ENCODE peak calls at places on chromosomes 1 and 21, in eight cellular contexts. Q is PC-3, H is psoas muscle, L is pancreas, D is transverse colon, K is small intestine, I is bronchial epithelial cell, M is left ventricle myocardium inferior. X is an unnamed sample.
A peak's percentile ranks its signal among the peaks of the same experiment; 100 is the strongest.

GRCh38 chr1:41920658-41921057 is 1.9 kb upstream of the HIVEP3 start:
- DNase-seq in K (no peak), D (no peak), M (no peak), I (peak; percentile 86), L (no peak), H (no peak), Q (peak; percentile 88), X (no peak)

GRCh38 chr1:32180186-32181060 is 948 bp downstream of the TXLNA start:
- DNase-seq in K (peak; percentile 37), Q (peak; percentile 33), D (peak; percentile 62), I (peak; percentile 23), H (peak; percentile 81), L (peak; percentile 83), M (peak; percentile 53), X (peak; percentile 69)

GRCh38 chr1:31587720-31588423 is 11.6 kb downstream of the TINAGL1 start:
- DNase-seq in L (peak; percentile 87), H (peak; percentile 80), Q (peak; percentile 76), I (peak; percentile 52), D (peak; percentile 84), K (peak; percentile 83), M (peak; percentile 74), X (peak; percentile 53)

GRCh38 chr1:167052389-167052788 is 37.8 kb downstream of the GPA33 start:
- DNase-seq in K (no peak), M (no peak), D (no peak), H (no peak), I (peak; percentile 13), Q (peak; percentile 45), L (no peak), X (peak; percentile 17)

GRCh38 chr1:150152182-150152536 is 2.4 kb downstream of the PLEKHO1 start:
- DNase-seq in L (no peak), I (no peak), H (no peak), K (no peak), Q (no peak), M (no peak), D (no peak), X (no peak)

GRCh38 chr1:30345525-30346145 is 377.8 kb downstream of the MATN1 start:
- DNase-seq in D (no peak), Q (no peak), M (no peak), L (no peak), H (no peak), K (no peak), I (no peak), X (peak; percentile 91)

GRCh38 chr1:202014915-202015676 is 4.7 kb downstream of the ELF3 start:
- DNase-seq in D (peak; percentile 54), H (no peak), M (no peak), I (peak; percentile 80), K (peak; percentile 51), Q (peak; percentile 55), L (no peak), X (no peak)

GRCh38 chr1:218986816-218987215 is 186.9 kb upstream of the LYPLAL1 start:
- DNase-seq in K (no peak), Q (no peak), M (no peak), I (no peak), H (no peak), D (no peak), L (no peak), X (no peak)

GRCh38 chr21:32653326-32653901 is 41.2 kb upstream of the CFAP298 start:
- DNase-seq in K (peak; percentile 68), D (no peak), H (no peak), I (peak; percentile 31), L (no peak), Q (peak; percentile 51), M (no peak), X (peak; percentile 43)

GRCh38 chr1:70504176-70504820 is 93.2 kb downstream of the CTH start:
- DNase-seq in H (no peak), Q (peak; percentile 39), K (peak; percentile 49), I (no peak), D (peak; percentile 46), L (no peak), M (no peak), X (no peak)

GRCh38 chr1:74467786-74468377 is 44.5 kb downstream of the LRRC53 start:
- DNase-seq in Q (peak; percentile 44), H (no peak), D (no peak), M (no peak), K (no peak), I (peak; percentile 36), L (no peak), X (no peak)

GRCh38 chr1:202029171-202029665 is 18.8 kb downstream of the ELF3 start:
- DNase-seq in L (peak; percentile 6), Q (peak; percentile 88), K (no peak), H (no peak), M (no peak), D (no peak), I (peak; percentile 96), X (no peak)

GRCh38 chr1:35539073-35539823 is 18.0 kb downstream of the KIAA0319L start:
- DNase-seq in Q (no peak), K (peak; percentile 27), H (no peak), I (peak; percentile 32), M (no peak), D (no peak), L (no peak), X (no peak)

GRCh38 chr1:229980009-229980408 is 87.0 kb upstream of the GALNT2 start:
- DNase-seq in I (peak; percentile 87), D (no peak), Q (peak; percentile 85), M (no peak), H (no peak), L (no peak), K (no peak), X (no peak)

GRCh38 chr1:194698908-194699318 is 1512.5 kb upstream of the B3GALT2 start:
- DNase-seq in I (no peak), K (no peak), L (no peak), H (no peak), Q (no peak), D (no peak), M (no peak), X (no peak)

GRCh38 chr1:20698195-20698910 is 19.5 kb downstream of the KIF17 start:
- DNase-seq in M (no peak), I (peak; percentile 32), K (no peak), L (no peak), H (no peak), D (no peak), Q (peak; percentile 80), X (no peak)

GRCh38 chr1:155969377-155969791 is 9.0 kb downstream of the ARHGEF2 start:
- DNase-seq in H (peak; percentile 80), K (no peak), M (no peak), L (no peak), I (no peak), Q (no peak), D (no peak), X (no peak)
- H3K36me3 ChIP-seq in H (peaks cover 1% of the 10 kb centered on the region), K (peaks cover 15% of the 10 kb centered on the region), M (peaks cover 44% of the 10 kb centered on the region), L (no peaks in the 10 kb centered on the region), I (peaks cover 49% of the 10 kb centered on the region), Q (peaks cover 41% of the 10 kb centered on the region), D (no peaks in the 10 kb centered on the region), X (peaks cover 49% of the 10 kb centered on the region)

DNA sequence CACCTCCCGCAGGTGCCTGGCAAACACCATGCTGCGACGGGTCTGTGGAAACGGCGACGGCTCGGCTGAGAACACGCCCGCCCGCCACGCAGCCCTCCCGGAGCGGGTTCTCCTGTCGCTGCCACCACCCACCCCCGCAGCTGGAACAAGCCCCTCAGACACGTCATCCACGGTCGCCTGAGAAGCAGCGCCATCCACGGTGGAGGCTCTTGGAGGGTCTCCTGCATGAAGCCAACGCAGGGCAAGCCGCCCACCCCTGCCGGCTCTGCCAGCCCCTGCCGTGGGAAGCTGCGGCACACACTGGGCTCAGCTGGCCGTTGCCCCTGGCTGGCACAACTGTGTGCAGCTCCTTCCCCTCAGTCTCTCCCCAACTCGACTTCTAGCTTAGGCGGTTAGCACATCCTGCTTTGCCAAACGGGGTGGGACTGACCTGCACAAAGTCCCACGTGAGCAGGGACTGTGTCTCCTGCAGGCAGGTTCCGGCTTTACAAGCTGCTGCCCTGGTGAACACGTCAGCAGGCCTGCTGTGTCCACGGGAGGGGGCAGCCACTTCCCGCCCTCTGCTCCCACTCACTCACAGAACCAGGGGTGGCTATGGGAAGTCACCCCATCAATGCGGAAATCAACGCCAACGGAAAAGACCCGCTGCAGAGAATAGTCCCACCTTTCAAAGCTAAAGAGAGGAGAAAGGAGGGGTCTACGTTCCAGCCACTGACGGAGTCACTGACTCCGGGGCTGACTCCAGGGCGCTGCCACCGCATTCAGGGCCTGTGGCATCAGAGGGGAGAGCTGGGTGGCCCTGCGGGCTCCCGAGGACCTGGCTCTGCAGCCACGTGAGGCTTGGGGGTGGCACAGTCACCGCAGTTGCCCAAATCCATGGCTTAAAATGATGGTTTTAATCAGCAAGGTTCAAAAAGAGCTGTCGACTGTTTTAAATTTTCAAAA is 10.3 kb downstream of the POFUT2 start:
- DNase-seq in Q (no peak), M (no peak), H (peak; percentile 41), L (peak; percentile 74), K (no peak), I (no peak), D (peak; percentile 4), X (no peak)
- H3K36me3 ChIP-seq in Q (peaks cover 59% of the 10 kb centered on the region), M (peaks cover 97% of the 10 kb centered on the region), H (no peaks in the 10 kb centered on the region), L (no peaks in the 10 kb centered on the region), K (peaks cover 19% of the 10 kb centered on the region), I (peaks cover 15% of the 10 kb centered on the region), D (no peaks in the 10 kb centered on the region), X (peaks cover 53% of the 10 kb centered on the region)

DNA sequence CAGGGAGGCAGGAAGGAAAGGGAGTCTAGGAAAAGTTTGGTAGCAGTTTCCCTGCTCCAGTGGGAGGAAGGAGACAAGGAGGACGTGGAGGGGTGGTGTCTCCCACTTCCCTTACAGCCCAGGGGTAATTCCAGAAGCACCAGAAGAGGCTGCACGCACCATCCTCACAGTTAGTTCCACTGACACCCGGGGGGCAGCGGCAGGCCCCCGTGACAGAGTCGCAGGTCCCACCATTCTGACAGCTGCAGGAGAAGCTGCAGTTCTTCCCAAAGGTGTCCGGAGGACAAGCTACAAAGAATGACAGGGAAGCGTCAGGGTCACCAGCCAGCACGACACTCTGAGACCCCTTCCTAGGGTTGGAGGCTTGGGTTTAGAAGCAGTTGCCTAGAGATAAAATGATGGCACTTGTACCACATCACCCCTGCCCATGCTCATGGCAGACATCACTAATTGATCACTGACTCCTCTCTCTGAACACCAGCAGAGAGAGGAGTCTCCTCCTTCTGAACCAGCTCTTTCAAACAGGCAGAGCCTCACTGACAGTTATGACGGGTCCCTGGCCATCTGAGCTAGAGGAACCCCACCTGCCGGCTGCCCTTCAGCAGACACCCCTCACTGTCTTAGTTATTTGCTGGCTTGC is 53.3 kb downstream of the ARHGEF16 start:
- DNase-seq in I (no peak), K (no peak), L (peak; percentile 9), D (no peak), Q (no peak), H (no peak), M (no peak), X (no peak)
- H3K36me3 ChIP-seq in I (no peaks in the 10 kb centered on the region), K (no peaks in the 10 kb centered on the region), L (no peaks in the 10 kb centered on the region), D (no peaks in the 10 kb centered on the region), Q (no peaks in the 10 kb centered on the region), H (no peaks in the 10 kb centered on the region), M (no peaks in the 10 kb centered on the region), X (no peaks in the 10 kb centered on the region)

GRCh38 chr1:231338270-231339128 is at the start of gene SPRTN:
- DNase-seq in D (no peak), M (no peak), I (no peak), L (no peak), Q (peak; percentile 12), K (no peak), H (no peak), X (no peak)

GRCh38 chr1:231337472-231338269 is at the start of gene EXOC8:
- DNase-seq in M (peak; percentile 93), I (peak; percentile 96), D (peak; percentile 98), L (peak; percentile 99), H (peak; percentile 98), Q (peak; percentile 100), K (peak; percentile 99), X (peak; percentile 99)

GRCh38 chr1:231335663-231336602 is 1.7 kb downstream of the EXOC8 start:
- DNase-seq in K (peak; percentile 22), Q (peak; percentile 46), I (no peak), L (no peak), H (peak; percentile 69), D (no peak), M (no peak), X (no peak)

GRCh38 chr1:231334952-231335351 is 2.7 kb downstream of the EXOC8 start:
- DNase-seq in K (no peak), D (no peak), Q (no peak), L (no peak), M (no peak), H (no peak), I (no peak), X (no peak)

GRCh38 chr1:231337043-231337471 is 595 bp downstream of the EXOC8 start:
- DNase-seq in H (no peak), L (no peak), I (no peak), D (no peak), M (peak; percentile 29), Q (no peak), K (peak; percentile 6), X (no peak)
- H3K36me3 ChIP-seq in H (no peaks in the 10 kb centered on the region), L (no peaks in the 10 kb centered on the region), I (no peaks in the 10 kb centered on the region), D (no peaks in the 10 kb centered on the region), M (peaks cover 4% of the 10 kb centered on the region), Q (peaks cover 8% of the 10 kb centered on the region), K (no peaks in the 10 kb centered on the region), X (peaks cover 12% of the 10 kb centered on the region)

X was measured in SJCRH30.